ENCODE peak calls at places on chromosomes 3 and 15, in four cellular contexts. One of them, this sample, is unnamed. For H3K4me1, the result is how much of the 10 kb centered on the place peaks cover.

GRCh38 chr3:123053107-123053506 is 13.7 kb upstream of the PDIA5 start:
- DNase-seq in endothelial cell of umbilical vein: no peak
- DNase-seq in tibial nerve: no peak
- DNase-seq in mesendoderm: no peak
- DNase-seq in this sample: no peak

GRCh38 chr3:179653777-179654117 is 907 bp downstream of the USP13 start:
- DNase-seq in endothelial cell of umbilical vein: no peak
- DNase-seq in tibial nerve: no peak
- DNase-seq in mesendoderm: no peak
- DNase-seq in this sample: peak

GRCh38 chr3:64150527-64151238 is 74.6 kb downstream of the PRICKLE2 start:
- DNase-seq in tibial nerve: no peak
- DNase-seq in endothelial cell of umbilical vein: peak
- DNase-seq in mesendoderm: no peak
- DNase-seq in this sample: peak

GRCh38 chr15:93462690-93463089 is 373.7 kb upstream of the RGMA start:
- DNase-seq in tibial nerve: no peak
- DNase-seq in mesendoderm: peak
- DNase-seq in endothelial cell of umbilical vein: no peak
- DNase-seq in this sample: no peak

GRCh38 chr3:188000361-188000861 is 153.5 kb upstream of the LPP start:
- DNase-seq in endothelial cell of umbilical vein: no peak
- DNase-seq in tibial nerve: no peak
- DNase-seq in mesendoderm: no peak
- DNase-seq in this sample: no peak

GRCh38 chr15:88076246-88076645 is 180.3 kb downstream of the NTRK3 start:
- DNase-seq in endothelial cell of umbilical vein: no peak
- DNase-seq in tibial nerve: no peak
- DNase-seq in mesendoderm: no peak
- DNase-seq in this sample: no peak

GRCh38 chr3:64945171-64945684 is 257.4 kb upstream of the ADAMTS9 start:
- DNase-seq in mesendoderm: peak
- DNase-seq in endothelial cell of umbilical vein: peak
- DNase-seq in tibial nerve: no peak
- DNase-seq in this sample: no peak

GRCh38 chr3:123586131-123586530 is 1.3 kb upstream of the HACD2 start:
- DNase-seq in endothelial cell of umbilical vein: peak
- DNase-seq in tibial nerve: no peak
- DNase-seq in mesendoderm: peak
- DNase-seq in this sample: no peak

GRCh38 chr3:183871541-183871940 is 13.1 kb downstream of the PARL start:
- DNase-seq in endothelial cell of umbilical vein: no peak
- DNase-seq in mesendoderm: no peak
- DNase-seq in tibial nerve: no peak
- DNase-seq in this sample: no peak

GRCh38 chr3:103963599-103963998 is 1403.1 kb upstream of the ALCAM start:
- DNase-seq in endothelial cell of umbilical vein: no peak
- DNase-seq in tibial nerve: no peak
- DNase-seq in mesendoderm: peak
- DNase-seq in this sample: no peak

GRCh38 chr15:80015156-80015555 is 44.2 kb upstream of the BCL2A1 start:
- DNase-seq in mesendoderm: no peak
- DNase-seq in endothelial cell of umbilical vein: no peak
- DNase-seq in tibial nerve: no peak
- DNase-seq in this sample: no peak

GRCh38 chr15:80007532-80007931 is 36.5 kb upstream of the BCL2A1 start:
- DNase-seq in tibial nerve: no peak
- DNase-seq in mesendoderm: no peak
- DNase-seq in endothelial cell of umbilical vein: no peak
- DNase-seq in this sample: no peak

GRCh38 chr15:80012060-80012726 is 41.2 kb upstream of the BCL2A1 start:
- DNase-seq in mesendoderm: no peak
- DNase-seq in tibial nerve: no peak
- DNase-seq in endothelial cell of umbilical vein: no peak
- DNase-seq in this sample: no peak

DNA sequence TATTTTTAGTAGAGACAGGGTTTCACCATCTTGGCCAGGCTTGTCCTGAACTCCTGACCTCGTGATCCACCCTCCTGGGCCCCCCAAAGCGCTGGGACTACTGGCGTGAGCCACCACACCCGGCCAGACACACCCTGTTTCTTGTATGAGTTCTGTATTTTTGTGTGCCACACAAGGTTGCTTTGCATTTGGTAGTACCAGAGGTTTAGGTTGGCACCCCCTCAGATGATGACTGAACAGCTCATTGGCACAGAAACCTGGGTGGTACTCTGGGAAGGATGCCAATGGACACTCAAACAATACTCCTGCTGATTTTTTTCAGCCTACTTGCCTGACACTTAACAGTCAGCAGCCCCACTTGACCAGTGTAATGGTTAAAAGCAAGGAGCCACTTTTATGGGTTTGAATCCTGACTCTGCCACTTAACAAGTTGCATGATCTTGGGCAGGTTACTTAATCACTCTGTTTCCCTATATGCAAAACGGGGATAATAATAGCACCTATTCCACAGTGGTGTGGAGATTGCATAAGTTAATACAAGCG is 39.2 kb upstream of the BCL2A1 start:
- DNase-seq in mesendoderm: no peak
- DNase-seq in tibial nerve: no peak
- DNase-seq in endothelial cell of umbilical vein: no peak
- DNase-seq in this sample: no peak
- H3K27ac ChIP-seq in mesendoderm: no peak
- H3K27ac ChIP-seq in tibial nerve: no peak
- H3K27ac ChIP-seq in endothelial cell of umbilical vein: no peak
- H3K27ac ChIP-seq in this sample: no peak

GRCh38 chr3:12959838-12960378 is 113.3 kb downstream of the IQSEC1 start:
- DNase-seq in tibial nerve: no peak
- DNase-seq in mesendoderm: peak
- DNase-seq in endothelial cell of umbilical vein: peak
- DNase-seq in this sample: peak
- H3K4me1 ChIP-seq in tibial nerve: half or more
- H3K4me1 ChIP-seq in mesendoderm: under half
- H3K4me1 ChIP-seq in endothelial cell of umbilical vein: under half
- H3K4me1 ChIP-seq in this sample: half or more

GRCh38 chr3:141387446-141388030 is 19.2 kb downstream of the ZBTB38 start:
- DNase-seq in mesendoderm: no peak
- DNase-seq in tibial nerve: no peak
- DNase-seq in endothelial cell of umbilical vein: no peak
- DNase-seq in this sample: no peak
- H3K27ac ChIP-seq in mesendoderm: no peak
- H3K27ac ChIP-seq in tibial nerve: no peak
- H3K27ac ChIP-seq in endothelial cell of umbilical vein: no peak
- H3K27ac ChIP-seq in this sample: peak

DNA sequence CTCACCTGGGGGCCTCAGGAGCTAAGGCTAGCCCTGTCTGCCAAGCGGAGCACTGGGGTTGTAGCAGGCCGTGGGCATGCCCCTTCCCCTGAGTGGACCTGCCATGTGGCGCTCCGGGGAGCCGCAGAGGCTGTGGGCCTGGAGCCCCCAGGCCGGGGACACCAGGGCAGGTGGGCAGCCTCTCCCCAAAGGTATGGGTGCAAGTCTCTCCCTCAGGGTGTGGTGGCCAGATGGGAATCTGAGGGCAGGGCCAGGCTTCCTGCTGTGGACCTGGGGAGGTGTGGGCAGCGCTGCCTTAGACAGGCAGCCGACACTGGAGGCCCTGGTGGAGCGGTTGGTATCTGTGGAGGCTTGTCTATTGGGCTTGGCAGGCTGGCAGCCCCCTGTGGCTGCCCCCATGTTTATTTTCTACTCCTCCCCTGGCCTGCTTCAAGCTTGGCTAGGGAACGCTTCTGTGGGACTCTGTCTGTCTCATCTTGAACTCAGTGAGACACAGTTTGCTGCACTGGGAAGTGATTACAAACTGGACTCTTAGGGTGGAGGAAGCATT is 5.9 kb downstream of the ACVR2B start:
- DNase-seq in tibial nerve: no peak
- DNase-seq in mesendoderm: no peak
- DNase-seq in endothelial cell of umbilical vein: no peak
- DNase-seq in this sample: no peak
- H3K4me1 ChIP-seq in tibial nerve: half or more
- H3K4me1 ChIP-seq in mesendoderm: under half
- H3K4me1 ChIP-seq in endothelial cell of umbilical vein: under half
- H3K4me1 ChIP-seq in this sample: half or more

GRCh38 chr15:92011611-92012367 is 158.3 kb downstream of the SLCO3A1 start:
- DNase-seq in mesendoderm: peak
- DNase-seq in tibial nerve: no peak
- DNase-seq in endothelial cell of umbilical vein: no peak
- DNase-seq in this sample: no peak
- H3K27ac ChIP-seq in mesendoderm: no peak
- H3K27ac ChIP-seq in tibial nerve: no peak
- H3K27ac ChIP-seq in endothelial cell of umbilical vein: no peak
- H3K27ac ChIP-seq in this sample: no peak

GRCh38 chr3:137764001-137764433 is at the start of gene SOX14:
- DNase-seq in tibial nerve: no peak
- DNase-seq in endothelial cell of umbilical vein: no peak
- DNase-seq in mesendoderm: peak
- DNase-seq in this sample: peak
- H3K4me1 ChIP-seq in tibial nerve: half or more
- H3K4me1 ChIP-seq in endothelial cell of umbilical vein: under half
- H3K4me1 ChIP-seq in mesendoderm: under half
- H3K4me1 ChIP-seq in this sample: under half

GRCh38 chr15:62887113-62887570 is 155.4 kb upstream of the TPM1 start:
- DNase-seq in endothelial cell of umbilical vein: no peak
- DNase-seq in mesendoderm: no peak
- DNase-seq in tibial nerve: no peak
- DNase-seq in this sample: no peak
- H3K27ac ChIP-seq in endothelial cell of umbilical vein: no peak
- H3K27ac ChIP-seq in mesendoderm: no peak
- H3K27ac ChIP-seq in tibial nerve: no peak
- H3K27ac ChIP-seq in this sample: no peak

GRCh38 chr3:51819709-51820406 is 40.8 kb upstream of the IQCF6 start:
- DNase-seq in mesendoderm: peak
- DNase-seq in tibial nerve: no peak
- DNase-seq in endothelial cell of umbilical vein: no peak
- DNase-seq in this sample: no peak
- H3K4me1 ChIP-seq in mesendoderm: under half
- H3K4me1 ChIP-seq in tibial nerve: under half
- H3K4me1 ChIP-seq in endothelial cell of umbilical vein: under half
- H3K4me1 ChIP-seq in this sample: under half

DNA sequence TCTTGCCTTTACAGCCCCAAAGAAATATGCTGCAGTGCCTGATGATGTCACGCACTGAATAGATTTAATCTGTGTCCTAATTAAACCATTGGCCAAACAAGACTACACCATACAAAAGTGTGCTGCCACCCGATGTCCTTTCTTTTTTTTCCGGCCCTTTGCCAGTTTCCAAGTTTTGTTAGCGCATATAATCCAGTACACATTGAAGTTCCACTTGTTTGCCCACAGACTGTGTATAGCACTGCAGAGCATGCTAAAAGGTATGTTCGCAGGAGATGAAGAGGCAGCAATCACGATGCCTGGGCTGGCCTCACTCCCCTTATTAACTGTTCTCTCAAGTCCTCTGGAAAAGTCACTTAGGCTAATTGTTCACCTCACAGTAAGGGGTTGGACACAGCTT is 26.8 kb downstream of the MRPS25 start:
- DNase-seq in mesendoderm: no peak
- DNase-seq in tibial nerve: no peak
- DNase-seq in endothelial cell of umbilical vein: no peak
- DNase-seq in this sample: no peak
- H3K27ac ChIP-seq in mesendoderm: no peak
- H3K27ac ChIP-seq in tibial nerve: no peak
- H3K27ac ChIP-seq in endothelial cell of umbilical vein: no peak
- H3K27ac ChIP-seq in this sample: no peak